ENCODE peak calls at places on chromosomes 6 and 20, in nine cellular contexts. Q, U, A, Z, T, L, S, Y and R are unnamed samples.

GRCh38 chr6:2593167-2593566 is 157.6 kb downstream of the MYLK4 start:
- DNase-seq in U (no peak), T (no peak), Q (no peak), Y (no peak), A (no peak), S (no peak), Z (no peak), L (no peak), R (no peak)

GRCh38 chr6:28880894-28881780 is 42.6 kb downstream of the TRIM27 start:
- DNase-seq in U (peak), T (no peak), S (no peak), A (peak), Y (peak), Z (peak), Q (peak), L (peak), R (no peak)

GRCh38 chr20:47126374-47126705 is 230.2 kb downstream of the ZMYND8 start:
- DNase-seq in Q (no peak), Z (no peak), L (no peak), U (no peak), T (no peak), A (no peak), S (no peak), Y (no peak), R (no peak)

GRCh38 chr20:4763776-4764525 is 42.2 kb downstream of the PRND start:
- DNase-seq in Q (no peak), A (no peak), U (no peak), S (no peak), L (peak), T (no peak), Y (no peak), Z (no peak), R (no peak)

GRCh38 chr6:127952831-127953230 is 52.0 kb upstream of the THEMIS start:
- DNase-seq in L (no peak), Y (no peak), S (no peak), T (no peak), U (peak), Q (no peak), Z (no peak), A (no peak), R (no peak)

GRCh38 chr20:2578430-2579192 is 42.2 kb downstream of the TMC2 start:
- DNase-seq in Q (no peak), U (no peak), A (no peak), L (peak), T (no peak), Y (no peak), Z (no peak), S (no peak), R (no peak)

GRCh38 chr6:148746363-148747144 is at the start of gene UST:
- DNase-seq in Q (peak), Z (peak), U (peak), A (peak), T (peak), L (peak), Y (peak), S (peak), R (peak)

GRCh38 chr6:168373389-168373788 is 53.8 kb upstream of the DACT2 start:
- DNase-seq in U (no peak), S (no peak), Q (no peak), Y (no peak), L (no peak), T (no peak), A (no peak), Z (no peak), R (no peak)

GRCh38 chr6:157982580-157983438 is 1.1 kb downstream of the SYNJ2 start:
- DNase-seq in U (peak), T (no peak), Q (no peak), L (peak), Z (peak), A (no peak), Y (no peak), S (no peak), R (no peak)

GRCh38 chr6:156781882-156782631 is 4.9 kb downstream of the ARID1B start:
- DNase-seq in L (no peak), S (no peak), A (no peak), U (peak), Z (no peak), Y (no peak), T (no peak), Q (no peak), R (no peak)

GRCh38 chr6:13081189-13081563 is 247.2 kb downstream of the TBC1D7 start:
- DNase-seq in L (no peak), S (no peak), T (no peak), Z (no peak), A (no peak), Q (no peak), U (no peak), Y (no peak), R (no peak)

GRCh38 chr6:43129434-43130194 is 41.5 kb upstream of the SRF start:
- DNase-seq in Q (no peak), L (no peak), A (no peak), U (peak), T (no peak), Y (peak), Z (peak), S (no peak), R (no peak)

GRCh38 chr6:28137458-28138020 is 4.1 kb upstream of the ZKSCAN8 start:
- DNase-seq in Q (no peak), T (no peak), S (no peak), Z (no peak), L (no peak), Y (no peak), U (no peak), A (no peak), R (no peak)

GRCh38 chr20:7346562-7346961 is 579.1 kb downstream of the BMP2 start:
- DNase-seq in Y (peak), L (no peak), T (no peak), S (no peak), U (no peak), Q (no peak), Z (no peak), A (no peak), R (peak)

GRCh38 chr6:132931937-132932336 is 117.6 kb downstream of the RPS12 start:
- DNase-seq in S (no peak), Z (peak), Q (peak), U (peak), T (no peak), Y (peak), L (peak), A (no peak), R (no peak)

GRCh38 chr20:47241345-47241781 is 115.1 kb downstream of the ZMYND8 start:
- DNase-seq in T (no peak), L (peak), Q (no peak), U (peak), S (no peak), Y (peak), Z (peak), A (no peak), R (no peak)

GRCh38 chr20:22464312-22465003 is 119.9 kb downstream of the FOXA2 start:
- DNase-seq in A (no peak), U (no peak), S (no peak), Q (no peak), Y (no peak), Z (no peak), T (no peak), L (no peak), R (no peak)

GRCh38 chr6:138404666-138405337 is 779 bp downstream of the HEBP2 start:
- DNase-seq in T (no peak), A (no peak), Q (peak), L (peak), S (peak), Z (no peak), U (peak), Y (no peak), R (no peak)

GRCh38 chr20:51660741-51661608 is 107.2 kb downstream of the ATP9A start:
- DNase-seq in A (peak), Z (peak), Q (no peak), S (no peak), U (peak), L (no peak), T (no peak), Y (peak), R (no peak)

GRCh38 chr20:3165473-3166337 is 6.0 kb upstream of the FASTKD5 start:
- DNase-seq in L (peak), T (no peak), Y (peak), U (peak), Z (no peak), S (peak), A (no peak), Q (no peak), R (no peak)

GRCh38 chr20:49185071-49185757 is 2.9 kb downstream of the STAU1 start:
- DNase-seq in Z (no peak), T (no peak), A (no peak), U (peak), Q (no peak), Y (no peak), L (no peak), S (no peak), R (no peak)

GRCh38 chr20:13220194-13220856 is 749 bp upstream of the ISM1 start:
- DNase-seq in Z (no peak), Q (peak), T (no peak), S (peak), U (peak), Y (peak), A (no peak), L (peak), R (peak)

GRCh38 chr6:35427851-35428321 is 24.3 kb upstream of the FANCE start:
- DNase-seq in L (no peak), Y (peak), Q (no peak), A (no peak), S (no peak), T (no peak), Z (peak), U (peak), R (no peak)

GRCh38 chr20:33490023-33490933 is at the start of gene CBFA2T2:
- DNase-seq in S (peak), L (no peak), Y (peak), U (peak), A (peak), T (no peak), Z (peak), Q (no peak), R (peak)

GRCh38 chr20:59270380-59270779 is 30.0 kb upstream of the EDN3 start:
- DNase-seq in Q (no peak), T (no peak), U (no peak), L (no peak), Z (no peak), Y (no peak), S (no peak), A (no peak), R (no peak)

GRCh38 chr6:152309648-152310047 is 327.5 kb downstream of the SYNE1 start:
- DNase-seq in S (no peak), Z (no peak), U (no peak), A (no peak), T (no peak), Q (no peak), L (no peak), Y (no peak), R (no peak)

GRCh38 chr6:143397229-143398222 is 53.0 kb downstream of the ADAT2 start:
- DNase-seq in L (peak), Z (peak), T (peak), A (peak), Q (peak), Y (no peak), S (peak), U (peak), R (peak)

GRCh38 chr6:1015819-1016218 is 296.1 kb upstream of the FOXQ1 start:
- DNase-seq in L (peak), S (no peak), Z (no peak), T (no peak), U (peak), Y (peak), A (no peak), Q (no peak), R (no peak)

GRCh38 chr6:138450445-138450844 is 46.4 kb downstream of the HEBP2 start:
- DNase-seq in L (no peak), T (no peak), Y (no peak), Q (no peak), Z (no peak), U (no peak), A (no peak), S (no peak), R (no peak)

GRCh38 chr6:48315051-48315719 is 204.2 kb upstream of the PTCHD4 start:
- DNase-seq in Z (no peak), Q (no peak), Y (no peak), U (no peak), S (no peak), A (no peak), T (no peak), L (no peak), R (no peak)

GRCh38 chr6:146543940-146544661 is 468 bp downstream of the RAB32 start:
- DNase-seq in U (peak), Y (peak), Q (peak), A (no peak), T (peak), L (peak), Z (peak), S (peak), R (peak)

GRCh38 chr6:40315055-40315454 is 272.1 kb downstream of the LRFN2 start:
- DNase-seq in L (no peak), U (no peak), A (no peak), S (no peak), Z (no peak), Q (no peak), Y (no peak), T (no peak), R (no peak)

GRCh38 chr6:44464527-44465310 is 77.2 kb downstream of the CDC5L start:
- DNase-seq in A (no peak), Q (no peak), L (peak), U (peak), S (no peak), T (no peak), Z (peak), Y (peak), R (no peak)

GRCh38 chr6:36025932-36026327 is 1.5 kb upstream of the SLC26A8 start:
- DNase-seq in Y (peak), Q (no peak), Z (peak), U (peak), T (no peak), S (no peak), A (no peak), L (no peak), R (no peak)

GRCh38 chr6:90086517-90086916 is 192.2 kb downstream of the GJA10 start:
- DNase-seq in Y (no peak), S (no peak), A (peak), Q (no peak), L (no peak), T (no peak), Z (no peak), U (peak), R (peak)

GRCh38 chr6:113184736-113185135 is 672.4 kb upstream of the MARCKS start:
- DNase-seq in A (no peak), T (no peak), Y (no peak), L (peak), Z (no peak), U (no peak), Q (no peak), S (no peak), R (no peak)

GRCh38 chr20:34751453-34751852 is 47.3 kb downstream of the TP53INP2 start:
- DNase-seq in S (no peak), Q (no peak), L (no peak), Y (peak), Z (no peak), U (peak), A (no peak), T (no peak), R (no peak)

GRCh38 chr20:34750484-34750883 is 46.3 kb downstream of the TP53INP2 start:
- DNase-seq in T (no peak), S (no peak), Y (no peak), U (peak), Q (no peak), L (no peak), Z (no peak), A (no peak), R (no peak)

GRCh38 chr20:34754611-34755010 is 50.5 kb downstream of the TP53INP2 start:
- DNase-seq in U (no peak), L (no peak), Y (no peak), T (no peak), Z (no peak), A (no peak), S (no peak), Q (no peak), R (no peak)

GRCh38 chr20:34755367-34755766 is 51.2 kb downstream of the TP53INP2 start:
- DNase-seq in U (no peak), T (no peak), Z (no peak), Y (no peak), Q (no peak), S (no peak), A (no peak), L (no peak), R (no peak)

DNA sequence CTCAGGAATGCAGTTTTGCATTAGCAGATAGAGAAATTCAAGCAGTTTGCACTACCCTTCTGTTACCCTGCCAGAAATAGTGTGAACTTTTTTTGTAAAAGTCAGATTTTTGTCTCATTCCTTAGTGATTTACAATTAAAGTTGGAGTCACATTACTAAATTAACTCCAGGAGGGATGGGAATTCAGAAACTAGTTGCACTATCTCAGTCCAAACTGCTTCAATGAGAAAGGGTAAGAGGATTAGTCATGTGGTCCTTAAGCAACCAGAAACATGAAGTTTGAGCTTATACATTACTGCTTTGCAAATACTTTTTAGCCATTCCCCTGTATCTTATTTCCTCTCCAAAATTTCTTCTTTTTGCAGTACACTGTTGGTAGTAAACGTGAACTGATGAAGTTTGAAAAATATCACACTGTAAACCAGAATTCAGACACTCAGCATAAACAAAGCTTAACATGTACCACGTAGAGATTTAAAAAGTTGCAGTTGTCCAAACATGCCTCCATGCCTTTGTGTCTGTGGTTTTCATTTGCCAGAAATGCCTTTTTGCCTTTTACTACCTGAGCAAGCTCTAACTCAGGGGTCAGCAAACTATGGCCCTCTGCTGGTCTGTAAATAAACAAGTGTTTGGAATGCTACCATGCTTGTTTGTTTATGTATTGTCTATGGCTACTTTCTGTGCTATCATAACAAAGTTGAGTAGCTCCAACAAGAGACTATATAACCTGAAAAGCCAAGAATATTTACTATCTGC is 49.7 kb downstream of the TP53INP2 start:
- DNase-seq in Z (no peak), U (peak), T (no peak), Q (no peak), Y (peak), L (no peak), A (no peak), S (no peak), R (no peak)
- TF ChIP-seq CTCF in Z (no peak), U (no peak), T (no peak), Q (no peak), Y (no peak), L (no peak), A (no peak), S (no peak), R (peak)

DNA sequence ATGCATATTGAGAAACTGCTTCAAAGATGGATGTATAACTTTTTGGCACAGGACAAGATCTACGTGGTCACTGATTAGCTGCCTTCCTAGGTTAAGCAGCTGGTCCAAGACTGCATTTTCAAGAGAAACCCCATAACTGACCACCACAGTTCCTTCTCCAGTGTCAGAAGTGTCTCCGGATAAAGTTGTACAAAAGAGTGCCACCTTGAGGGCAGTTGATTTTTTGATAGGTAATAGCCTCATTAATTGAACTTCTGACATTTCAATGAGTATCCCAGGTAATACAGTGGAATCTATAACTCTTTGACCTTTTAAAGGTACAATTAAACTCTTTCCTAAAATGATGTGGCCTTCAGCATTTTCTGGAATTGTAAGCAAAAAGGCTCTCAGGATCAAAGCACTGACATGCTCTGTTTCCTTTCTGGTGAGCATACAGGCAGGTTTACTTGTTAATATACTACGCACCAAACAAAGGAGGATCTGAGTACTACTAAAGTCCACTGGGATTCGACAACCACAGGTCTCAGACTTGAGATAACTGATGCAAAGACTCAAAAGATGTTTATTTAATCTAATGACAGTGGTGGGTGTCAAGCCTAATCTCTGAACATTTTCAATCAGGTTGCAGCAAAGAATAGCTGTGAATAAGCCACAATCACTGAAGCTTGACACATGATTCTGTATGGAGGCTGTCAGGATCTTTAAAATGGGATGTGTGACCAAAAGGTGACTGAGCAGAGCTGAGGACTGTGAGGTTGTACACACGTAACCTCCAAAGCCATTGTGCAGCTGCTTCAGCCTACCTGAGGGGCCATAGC is 21.2 kb downstream of the MKKS start:
- DNase-seq in T (no peak), A (no peak), S (no peak), U (no peak), Q (no peak), Z (peak), Y (no peak), L (no peak), R (no peak)
- TF ChIP-seq CTCF in T (no peak), A (no peak), S (no peak), U (no peak), Q (no peak), Z (peak), Y (peak), L (no peak), R (peak)

GRCh38 chr6:170443151-170443662 is 109.9 kb downstream of the PSMB1 start:
- DNase-seq in S (no peak), A (no peak), Y (no peak), U (no peak), L (no peak), Z (no peak), T (no peak), Q (no peak), R (no peak)
- TF ChIP-seq CTCF in S (no peak), A (no peak), Y (no peak), U (peak), L (no peak), Z (peak), T (no peak), Q (no peak), R (no peak)

GRCh38 chr6:105072799-105073199 is 107.0 kb downstream of the POPDC3 start:
- DNase-seq in U (peak), L (no peak), Z (no peak), T (no peak), Y (peak), Q (no peak), S (no peak), A (no peak), R (no peak)

GRCh38 chr6:105080279-105080678 is 99.5 kb downstream of the POPDC3 start:
- DNase-seq in A (no peak), T (no peak), U (no peak), Z (no peak), L (no peak), S (no peak), Q (no peak), Y (no peak), R (no peak)

GRCh38 chr6:105075210-105075609 is 104.6 kb downstream of the POPDC3 start:
- DNase-seq in S (no peak), Q (no peak), U (no peak), L (no peak), A (no peak), Z (no peak), T (no peak), Y (no peak), R (no peak)

GRCh38 chr6:105077592-105078463 is 102.0 kb downstream of the POPDC3 start:
- DNase-seq in T (no peak), S (no peak), Y (peak), A (peak), U (peak), L (no peak), Z (peak), Q (no peak), R (no peak)
- TF ChIP-seq CTCF in T (no peak), S (peak), Y (peak), A (peak), U (peak), L (peak), Z (peak), Q (peak), R (peak)